ENCODE peak calls at places on chromosomes 2 and 18, in seven cellular contexts. H is HS-5, W is right atrium auricular region, A is left ventricle myocardium superior, T is fibroblast of pulmonary artery, B is HEK293T, V is transverse colon. F is an unnamed sample.

GRCh38 chr2:3124921-3125760 is 252.5 kb downstream of the EIPR1 start:
- DNase-seq in H (no peak), W (no peak), A (no peak), T (no peak), B (no peak), V (no peak), F (no peak)

GRCh38 chr18:62741118-62741566 is 25.8 kb downstream of the PHLPP1 start:
- DNase-seq in H (no peak), W (no peak), A (no peak), T (peak; percentile 66), B (peak; percentile 12), V (peak; percentile 42), F (peak; percentile 40)

GRCh38 chr18:72762505-72763122 is 105.2 kb downstream of the NETO1 start:
- DNase-seq in H (peak; percentile 33), W (no peak), A (no peak), T (peak; percentile 76), B (peak; percentile 8), V (no peak), F (peak; percentile 1)

GRCh38 chr2:81523344-81523743 is 1218.8 kb upstream of the LRRTM1 start:
- DNase-seq in H (no peak), W (no peak), A (no peak), T (no peak), B (no peak), V (no peak), F (no peak)

GRCh38 chr2:170454471-170455372 is 260.4 kb upstream of the SP5 start:
- DNase-seq in H (no peak), W (no peak), A (no peak), T (no peak), B (no peak), V (peak; percentile 20), F (no peak)

GRCh38 chr2:240024766-240025165 is 376 bp downstream of the NDUFA10 start:
- DNase-seq in H (no peak), W (no peak), A (no peak), T (no peak), B (peak; percentile 28), V (no peak), F (no peak)

GRCh38 chr2:70670202-70670601 is 97.8 kb downstream of the ADD2 start:
- DNase-seq in H (no peak), W (no peak), A (no peak), T (no peak), B (no peak), V (no peak), F (no peak)

GRCh38 chr2:100291152-100291970 is 30.9 kb downstream of the LONRF2 start:
- DNase-seq in H (peak; percentile 99), W (peak; percentile 76), A (no peak), T (peak; percentile 99), B (peak; percentile 37), V (peak; percentile 13), F (peak; percentile 72)

GRCh38 chr2:25250331-25251031 is 82.1 kb upstream of the POMC start:
- DNase-seq in H (no peak), W (no peak), A (no peak), T (peak; percentile 56), B (no peak), V (no peak), F (no peak)

GRCh38 chr2:163667064-163667887 is 68.5 kb downstream of the FIGN start:
- DNase-seq in H (peak; percentile 74), W (no peak), A (no peak), T (peak; percentile 98), B (no peak), V (no peak), F (no peak)

GRCh38 chr2:37616674-37616999 is 54.8 kb downstream of the CDC42EP3 start:
- DNase-seq in H (no peak), W (no peak), A (no peak), T (peak; percentile 74), B (no peak), V (no peak), F (no peak)

GRCh38 chr2:146295080-146295670 is 1549.7 kb upstream of the ACVR2A start:
- DNase-seq in H (no peak), W (no peak), A (no peak), T (peak; percentile 17), B (no peak), V (no peak), F (no peak)

GRCh38 chr2:55268288-55268906 is 634 bp downstream of the MTIF2 start:
- DNase-seq in H (no peak), W (no peak), A (no peak), T (no peak), B (peak; percentile 8), V (no peak), F (no peak)

GRCh38 chr18:60024857-60025256 is 125.1 kb downstream of the PMAIP1 start:
- DNase-seq in H (no peak), W (no peak), A (no peak), T (peak; percentile 26), B (no peak), V (no peak), F (no peak)

GRCh38 chr2:223815186-223815883 is 22.0 kb downstream of the AP1S3 start:
- DNase-seq in H (peak; percentile 98), W (no peak), A (no peak), T (peak; percentile 92), B (peak; percentile 74), V (no peak), F (peak; percentile 68)

GRCh38 chr2:28809927-28810326 is 707 bp upstream of the SPDYA start:
- DNase-seq in H (no peak), W (no peak), A (no peak), T (no peak), B (no peak), V (no peak), F (no peak)

GRCh38 chr2:199543606-199544172 is 86.0 kb upstream of the SATB2 start:
- DNase-seq in H (no peak), W (no peak), A (no peak), T (no peak), B (no peak), V (no peak), F (no peak)

GRCh38 chr2:205646680-205647079 is 35.6 kb upstream of the NRP2 start:
- DNase-seq in H (no peak), W (no peak), A (no peak), T (no peak), B (no peak), V (no peak), F (no peak)

GRCh38 chr2:167438206-167438605 is 549.9 kb downstream of the XIRP2 start:
- DNase-seq in H (peak; percentile 60), W (no peak), A (no peak), T (peak; percentile 51), B (no peak), V (no peak), F (no peak)

GRCh38 chr2:161844845-161845244 is 220.6 kb downstream of the SLC4A10 start:
- DNase-seq in H (no peak), W (no peak), A (no peak), T (no peak), B (no peak), V (no peak), F (no peak)

GRCh38 chr18:36580266-36580665 is 248.5 kb downstream of the TPGS2 start:
- DNase-seq in H (no peak), W (peak; percentile 64), A (peak; percentile 48), T (peak; percentile 56), B (no peak), V (no peak), F (no peak)

GRCh38 chr2:9693138-9693520 is 62.3 kb upstream of the YWHAQ start:
- DNase-seq in H (no peak), W (peak; percentile 77), A (peak; percentile 63), T (peak; percentile 50), B (no peak), V (no peak), F (peak; percentile 12)

GRCh38 chr18:48926420-48926857 is 24.3 kb downstream of the SMAD7 start:
- DNase-seq in H (no peak), W (no peak), A (no peak), T (no peak), B (no peak), V (peak; percentile 80), F (no peak)

GRCh38 chr18:65215865-65216466 is 534.8 kb upstream of the CDH7 start:
- DNase-seq in H (no peak), W (no peak), A (no peak), T (no peak), B (no peak), V (no peak), F (no peak)